ENCODE peak calls at places on chromosomes 4 and X, in four cellular contexts. P is heart right ventricle, J is right atrium auricular region, N is transverse colon. W is an unnamed sample.

GRCh38 chrX:69034451-69034850 is 130.8 kb downstream of the PJA1 start:
- DNase-seq in P (no peak), J (peak), N (no peak), W (no peak)

GRCh38 chr4:4853921-4854648 is 5.4 kb upstream of the MSX1 start:
- DNase-seq in P (no peak), J (no peak), N (no peak), W (no peak)

GRCh38 chr4:112523008-112523440 is 7.0 kb upstream of the NEUROG2 start:
- DNase-seq in P (no peak), J (no peak), N (peak), W (no peak)

GRCh38 chrX:18146954-18147353 is 73.7 kb downstream of the BEND2 start:
- DNase-seq in P (peak), J (no peak), N (no peak), W (no peak)

GRCh38 chr4:156536661-156537060 is 434.9 kb downstream of the PDGFC start:
- DNase-seq in P (no peak), J (no peak), N (no peak), W (no peak)

GRCh38 chr4:31106419-31106818 is 386.2 kb downstream of the PCDH7 start:
- DNase-seq in P (no peak), J (no peak), N (no peak), W (no peak)

GRCh38 chrX:21509912-21510311 is 135.7 kb downstream of the CNKSR2 start:
- DNase-seq in P (no peak), J (no peak), N (no peak), W (no peak)

GRCh38 chr4:75724867-75725724 is 719 bp downstream of the USO1 start:
- DNase-seq in P (peak), J (peak), N (peak), W (no peak)

GRCh38 chr4:17060230-17060629 is 161.8 kb upstream of the LDB2 start:
- DNase-seq in P (no peak), J (no peak), N (no peak), W (no peak)

GRCh38 chr4:148216866-148217814 is 225.1 kb downstream of the NR3C2 start:
- DNase-seq in P (no peak), J (no peak), N (no peak), W (no peak)

GRCh38 chr4:80309301-80310004 is 26.1 kb upstream of the CFAP299 start:
- DNase-seq in P (no peak), J (no peak), N (no peak), W (peak)

GRCh38 chr4:74855879-74856278 is 61.6 kb upstream of the BTC start:
- DNase-seq in P (no peak), J (no peak), N (no peak), W (no peak)

GRCh38 chr4:103423261-103423660 is 225.1 kb upstream of the CENPE start:
- DNase-seq in P (no peak), J (no peak), N (no peak), W (no peak)

GRCh38 chrX:74521961-74522833 is 92.2 kb downstream of the RLIM start:
- DNase-seq in P (peak), J (peak), N (no peak), W (peak)

GRCh38 chr4:42568610-42569207 is 88.2 kb downstream of the ATP8A1 start:
- DNase-seq in P (peak), J (peak), N (peak), W (peak)

GRCh38 chrX:283115-283845 is 2.1 kb downstream of the PLCXD1 start:
- DNase-seq in P (peak), J (peak), N (peak), W (peak)

GRCh38 chr4:117700111-117700892 is 334.0 kb upstream of the NDST3 start:
- DNase-seq in P (no peak), J (no peak), N (no peak), W (no peak)

GRCh38 chr4:138053601-138054322 is 188.4 kb downstream of the SLC7A11 start:
- DNase-seq in P (no peak), J (no peak), N (no peak), W (no peak)

GRCh38 chr4:19473569-19473968 is 778.1 kb upstream of the SLIT2 start:
- DNase-seq in P (no peak), J (no peak), N (no peak), W (no peak)

GRCh38 chr4:98939892-98940298 is 11.0 kb upstream of the EIF4E start:
- DNase-seq in P (no peak), J (no peak), N (no peak), W (no peak)

GRCh38 chr4:165440415-165440882 is 61.6 kb downstream of the CPE start:
- DNase-seq in P (no peak), J (no peak), N (no peak), W (peak)

GRCh38 chr4:38008493-38009120 is 48.4 kb downstream of the PTTG2 start:
- DNase-seq in P (no peak), J (no peak), N (no peak), W (no peak)

GRCh38 chr4:132332932-132333722 is 816.0 kb upstream of the PCDH10 start:
- DNase-seq in P (no peak), J (no peak), N (no peak), W (no peak)

GRCh38 chr4:7151668-7152227 is 40.6 kb upstream of the SORCS2 start:
- DNase-seq in P (no peak), J (no peak), N (no peak), W (no peak)

GRCh38 chr4:128711361-128711760 is 98.1 kb upstream of the JADE1 start:
- DNase-seq in P (no peak), J (no peak), N (no peak), W (no peak)

GRCh38 chrX:104253567-104254441 is 929 bp downstream of the ESX1 start:
- DNase-seq in P (no peak), J (no peak), N (no peak), W (no peak)

GRCh38 chr4:30719363-30720020 is 677 bp upstream of the PCDH7 start:
- DNase-seq in P (peak), J (no peak), N (peak), W (no peak)

GRCh38 chr4:113899260-113900177 is 79.9 kb downstream of the ARSJ start:
- DNase-seq in P (no peak), J (no peak), N (peak), W (no peak)

GRCh38 chr4:113907559-113907958 is 71.9 kb downstream of the ARSJ start:
- DNase-seq in P (no peak), J (no peak), N (no peak), W (no peak)

GRCh38 chr4:113905301-113905700 is 74.1 kb downstream of the ARSJ start:
- DNase-seq in P (no peak), J (no peak), N (no peak), W (peak)

GRCh38 chr4:113901994-113902787 is 77.3 kb downstream of the ARSJ start:
- DNase-seq in P (no peak), J (no peak), N (peak), W (no peak)
- TF ChIP-seq CTCF in P (no peak), J (no peak), N (peak), W (no peak)

GRCh38 chr4:110510955-110511544 is 35.1 kb downstream of the ENPEP start:
- DNase-seq in P (no peak), J (no peak), N (no peak), W (no peak)
- TF ChIP-seq CTCF in P (peak), J (peak), N (peak), W (peak)

GRCh38 chrX:120775959-120776358 is 99.7 kb downstream of the CT47B1 start:
- DNase-seq in P (no peak), J (no peak), N (no peak), W (no peak)
- TF ChIP-seq CTCF in P (no peak), J (no peak), N (no peak), W (no peak)

GRCh38 chrX:126770179-126770578 is 49.4 kb upstream of the PRR32 start:
- DNase-seq in P (no peak), J (no peak), N (no peak), W (no peak)
- TF ChIP-seq CTCF in P (peak), J (peak), N (no peak), W (no peak)

DNA sequence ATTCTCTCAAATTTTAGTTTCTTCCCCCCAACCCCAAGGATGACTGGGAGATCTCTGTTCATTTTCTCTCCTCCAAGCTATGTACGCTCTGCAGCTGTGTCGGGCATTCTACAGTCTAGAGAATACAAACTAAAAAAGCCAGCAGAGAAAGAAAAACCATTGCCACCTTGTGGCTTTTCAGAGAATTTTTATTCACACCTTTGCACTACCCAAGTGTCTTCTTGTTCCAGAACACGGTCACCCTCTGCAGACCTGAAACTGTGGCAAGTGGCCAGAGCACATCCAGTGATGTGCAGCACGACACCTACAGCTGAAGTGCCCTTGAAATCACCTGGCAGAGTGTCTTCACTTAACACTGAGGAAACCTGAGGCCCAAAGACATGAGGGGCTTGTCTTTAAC is 68.6 kb downstream of the CHST7 start:
- DNase-seq in P (peak), J (no peak), N (no peak), W (no peak)
- TF ChIP-seq CTCF in P (peak), J (peak), N (peak), W (peak)

DNA sequence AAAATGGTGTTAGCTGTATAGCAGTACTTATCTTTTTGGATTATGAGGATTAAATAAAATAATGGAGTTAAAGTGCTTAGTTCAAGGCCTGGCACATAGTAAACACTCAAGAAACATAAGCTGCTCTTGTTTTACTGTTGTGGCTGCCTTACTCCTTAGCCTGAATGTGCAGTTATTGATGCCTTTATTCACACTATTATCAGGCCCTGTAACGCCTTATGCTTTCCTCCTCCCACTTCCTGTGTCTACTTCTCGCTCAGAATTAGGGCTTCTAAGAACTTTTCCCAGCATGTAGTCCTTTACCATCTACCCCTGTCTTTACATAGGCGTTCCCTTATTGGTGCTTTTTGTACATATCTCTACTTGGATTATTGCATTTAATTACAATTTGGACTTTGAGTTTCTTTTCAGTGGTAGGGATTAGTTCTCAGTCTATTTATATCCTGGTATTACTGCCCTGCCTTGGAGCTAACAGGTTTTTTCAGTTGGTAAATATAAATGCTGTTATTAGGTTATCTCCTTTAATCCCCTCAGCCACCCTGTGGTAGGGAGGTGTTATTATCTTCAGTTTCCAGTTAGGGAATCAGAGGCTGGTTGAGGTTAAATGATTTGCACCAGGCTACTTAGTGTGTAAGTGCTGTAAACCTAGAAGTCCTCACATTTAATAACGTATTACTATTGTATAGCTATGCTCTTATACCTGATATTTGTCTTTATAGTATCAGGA is 83.9 kb downstream of the RBPJ start:
- DNase-seq in P (no peak), J (no peak), N (no peak), W (no peak)
- TF ChIP-seq CTCF in P (no peak), J (no peak), N (no peak), W (no peak)

GRCh38 chr4:52100062-52100461 is 49.0 kb downstream of the SPATA18 start:
- DNase-seq in P (no peak), J (no peak), N (no peak), W (no peak)

GRCh38 chr4:52106142-52106541 is 55.0 kb downstream of the SPATA18 start:
- DNase-seq in P (no peak), J (no peak), N (no peak), W (no peak)

GRCh38 chr4:52102587-52102986 is 51.5 kb downstream of the SPATA18 start:
- DNase-seq in P (no peak), J (no peak), N (no peak), W (no peak)

GRCh38 chr4:52105276-52105675 is 54.2 kb downstream of the SPATA18 start:
- DNase-seq in P (no peak), J (no peak), N (no peak), W (no peak)

DNA sequence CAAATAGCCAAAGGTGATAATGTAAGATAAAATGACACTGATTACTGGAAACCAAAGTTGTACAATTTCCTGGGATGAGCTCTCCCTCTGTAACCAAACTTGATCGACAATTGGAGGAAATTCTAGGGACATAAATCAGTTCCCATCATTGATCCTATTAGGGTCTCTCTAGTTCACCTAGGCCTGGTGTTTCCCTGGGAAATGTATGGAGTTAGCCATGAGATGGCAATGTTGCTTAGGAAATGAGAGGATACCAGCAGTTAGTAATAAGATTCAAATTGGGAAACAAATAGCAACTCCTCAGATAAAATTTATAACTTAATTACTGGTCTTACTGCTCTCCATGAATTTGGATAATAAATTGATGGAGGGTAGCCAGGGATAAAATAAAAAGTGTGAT is 52.2 kb downstream of the SPATA18 start:
- DNase-seq in P (no peak), J (no peak), N (no peak), W (no peak)
- TF ChIP-seq CTCF in P (peak), J (no peak), N (no peak), W (peak)

W was measured in AG09319.